ENCODE peak calls at places on chromosomes 13 and 19, in eight cellular contexts. Y, N, P, Q, K, C, A and L are unnamed samples.

GRCh38 chr13:51222510-51223283 is 499 bp downstream of the FAM124A start:
- DNase-seq in Y (no peak), N (peak; percentile 83), P (no peak), Q (no peak), K (no peak), C (no peak), A (peak; percentile 31), L (no peak)

GRCh38 chr13:83881917-83882625 is at the start of gene SLITRK1:
- DNase-seq in Y (peak; percentile 53), N (peak; percentile 94), P (no peak), Q (no peak), K (peak; percentile 44), C (peak; percentile 4), A (peak; percentile 29), L (peak; percentile 41)

GRCh38 chr13:93420206-93420605 is 193.6 kb downstream of the GPC6 start:
- DNase-seq in Y (no peak), N (no peak), P (no peak), Q (no peak), K (no peak), C (no peak), A (no peak), L (no peak)

GRCh38 chr13:78410164-78410563 is 193.2 kb downstream of the POU4F1 start:
- DNase-seq in Y (no peak), N (no peak), P (no peak), Q (no peak), K (no peak), C (no peak), A (no peak), L (no peak)

GRCh38 chr13:43567608-43568007 is 219.2 kb downstream of the ENOX1 start:
- DNase-seq in Y (peak; percentile 38), N (no peak), P (no peak), Q (no peak), K (no peak), C (no peak), A (no peak), L (no peak)

GRCh38 chr19:507286-508203 is at the start of gene TPGS1:
- DNase-seq in Y (peak; percentile 77), N (peak; percentile 95), P (peak; percentile 83), Q (peak; percentile 83), K (peak; percentile 96), C (no peak), A (peak; percentile 52), L (peak; percentile 94)

GRCh38 chr13:21458457-21458815 is 667 bp downstream of the ZDHHC20 start:
- DNase-seq in Y (peak; percentile 65), N (peak; percentile 63), P (peak; percentile 74), Q (no peak), K (peak; percentile 62), C (no peak), A (peak; percentile 13), L (peak; percentile 50)

GRCh38 chr19:51552996-51553725 is 17.9 kb upstream of the ZNF175 start:
- DNase-seq in Y (peak; percentile 59), N (peak; percentile 84), P (no peak), Q (no peak), K (peak; percentile 83), C (peak; percentile 53), A (no peak), L (peak; percentile 85)

GRCh38 chr19:45764947-45765346 is 4.1 kb downstream of the SIX5 start:
- DNase-seq in Y (no peak), N (no peak), P (no peak), Q (no peak), K (peak; percentile 76), C (no peak), A (no peak), L (peak; percentile 83)

GRCh38 chr19:12331211-12331941 is 2.1 kb downstream of the ZNF563 start:
- DNase-seq in Y (no peak), N (no peak), P (peak; percentile 74), Q (peak; percentile 6), K (no peak), C (no peak), A (no peak), L (no peak)

GRCh38 chr19:54114340-54114826 is 1.1 kb downstream of the TFPT start:
- DNase-seq in Y (no peak), N (peak; percentile 57), P (peak; percentile 77), Q (no peak), K (no peak), C (no peak), A (no peak), L (no peak)

GRCh38 chr19:35641515-35642151 is at the start of gene ETV2:
- DNase-seq in Y (no peak), N (peak; percentile 73), P (peak; percentile 81), Q (no peak), K (no peak), C (no peak), A (no peak), L (peak; percentile 52)

GRCh38 chr13:113655358-113656014 is 2.5 kb downstream of the ATP4B start:
- DNase-seq in Y (no peak), N (no peak), P (peak; percentile 7), Q (no peak), K (peak; percentile 25), C (no peak), A (no peak), L (no peak)

GRCh38 chr19:15288146-15288963 is 44.0 kb downstream of the BRD4 start:
- DNase-seq in Y (no peak), N (no peak), P (no peak), Q (no peak), K (peak; percentile 56), C (peak; percentile 31), A (peak; percentile 84), L (peak; percentile 66)

GRCh38 chr13:63773476-63773875 is 2357.8 kb upstream of the PCDH20 start:
- DNase-seq in Y (peak; percentile 11), N (no peak), P (no peak), Q (no peak), K (no peak), C (no peak), A (no peak), L (no peak)

GRCh38 chr13:21344662-21345176 is 114.4 kb downstream of the ZDHHC20 start:
- DNase-seq in Y (no peak), N (no peak), P (peak; percentile 65), Q (no peak), K (no peak), C (no peak), A (no peak), L (no peak)

GRCh38 chr19:36488816-36489138 is 584 bp downstream of the ZNF566 start:
- DNase-seq in Y (no peak), N (no peak), P (no peak), Q (no peak), K (no peak), C (peak; percentile 3), A (peak; percentile 30), L (peak; percentile 30)

GRCh38 chr13:81334481-81334880 is 993.6 kb upstream of the SPRY2 start:
- DNase-seq in Y (no peak), N (no peak), P (no peak), Q (no peak), K (no peak), C (no peak), A (no peak), L (no peak)